ENCODE peak calls at places on chromosomes 5 and 9, in ten cellular contexts. O is iris pigment epithelial cell; S is left colon; W is posterior vena cava; P is stimulated activated CD4-positive, alpha-beta T cell treated with anti-CD3 and anti-CD28 coated beads, Interleukin-2, amount 100 ng/mL, for 24 hours; Z is fibroblast of gingiva; B is NCI-H2081; K is foreskin melanocyte; Q is C1 segment of cervical spinal cord; A is T-cell. F is an unnamed sample.
A peak's percentile ranks its signal among the peaks of the same experiment; 100 is the strongest.

GRCh38 chr5:132184588-132184987 is 43.1 kb downstream of the P4HA2 start:
- DNase-seq in K (no peak), A (no peak), Q (no peak), P (no peak), O (no peak), B (no peak), W (no peak), S (no peak), Z (no peak), F (peak; percentile 49)

GRCh38 chr5:8944005-8944404 is 601.9 kb downstream of the SEMA5A start:
- DNase-seq in B (no peak), O (peak; percentile 63), A (no peak), P (no peak), Q (no peak), S (no peak), K (no peak), W (no peak), Z (no peak), F (no peak)

GRCh38 chr9:37134166-37134565 is 13.8 kb downstream of the ZCCHC7 start:
- DNase-seq in K (no peak), A (no peak), W (no peak), O (no peak), B (no peak), S (no peak), Q (no peak), Z (no peak), P (no peak), F (no peak)

GRCh38 chr9:131633491-131634031 is 88.2 kb downstream of the PRRT1B start:
- DNase-seq in K (no peak), P (no peak), S (no peak), A (no peak), B (no peak), W (no peak), Z (no peak), O (no peak), Q (no peak), F (no peak)

GRCh38 chr5:79378510-79379186 is 135.3 kb downstream of the HOMER1 start:
- DNase-seq in B (no peak), O (no peak), P (no peak), Q (no peak), Z (no peak), S (no peak), K (peak; percentile 46), W (no peak), A (no peak), F (no peak)

GRCh38 chr5:8633706-8634105 is 764.8 kb downstream of the MTRR start:
- DNase-seq in S (no peak), B (no peak), Q (no peak), A (no peak), P (no peak), K (peak; percentile 7), W (no peak), O (peak; percentile 61), Z (peak; percentile 77), F (peak; percentile 8)

GRCh38 chr9:17398351-17398750 is 180.5 kb upstream of the SH3GL2 start:
- DNase-seq in O (peak; percentile 5), W (no peak), Z (no peak), A (no peak), B (no peak), P (no peak), K (no peak), S (no peak), Q (no peak), F (peak; percentile 18)

GRCh38 chr5:140800816-140801493 is at the start of gene PCDHA3:
- DNase-seq in B (no peak), O (peak; percentile 7), Z (no peak), P (no peak), Q (no peak), A (no peak), S (no peak), W (no peak), K (no peak), F (peak; percentile 7)